ENCODE peak calls at places on chromosomes 6 and 20, in four cellular contexts. A, I, N and Q are unnamed samples.

GRCh38 chr6:70709826-70710225 is 42.1 kb downstream of the SMAP1 start:
- DNase-seq in A (no peak), I (no peak), N (no peak), Q (no peak)

GRCh38 chr20:528923-529594 is 14.5 kb downstream of the CSNK2A1 start:
- DNase-seq in A (no peak), I (no peak), N (no peak), Q (no peak)

GRCh38 chr6:89339565-89339964 is 13.0 kb downstream of the UBE2J1 start:
- DNase-seq in A (no peak), I (no peak), N (no peak), Q (no peak)

GRCh38 chr6:91303326-91303725 is 716.5 kb upstream of the MAP3K7 start:
- DNase-seq in A (no peak), I (no peak), N (no peak), Q (no peak)

GRCh38 chr6:156174026-156174880 is 602.9 kb upstream of the ARID1B start:
- DNase-seq in A (no peak), I (no peak), N (no peak), Q (no peak)

GRCh38 chr20:5513975-5514516 is 197.3 kb upstream of the PROKR2 start:
- DNase-seq in A (no peak), I (no peak), N (no peak), Q (no peak)

GRCh38 chr6:11609324-11610071 is 71.9 kb downstream of the TMEM170B start:
- DNase-seq in A (no peak), I (no peak), N (no peak), Q (peak; percentile 56)

GRCh38 chr6:137043710-137044365 is 927 bp downstream of the IL20RA start:
- DNase-seq in A (no peak), I (no peak), N (peak; percentile 1), Q (peak; percentile 58)

GRCh38 chr6:36757206-36757605 is 59.6 kb downstream of the RAB44 start:
- DNase-seq in A (no peak), I (no peak), N (peak; percentile 6), Q (no peak)

GRCh38 chr6:1306133-1306532 is 5.8 kb upstream of the FOXQ1 start:
- DNase-seq in A (no peak), I (no peak), N (no peak), Q (no peak)

GRCh38 chr6:161418458-161418945 is 144.6 kb upstream of the AGPAT4 start:
- DNase-seq in A (peak; percentile 66), I (no peak), N (peak; percentile 21), Q (peak; percentile 55)

GRCh38 chr20:46255440-46256104 is 52.7 kb downstream of the CDH22 start:
- DNase-seq in A (no peak), I (no peak), N (peak; percentile 5), Q (no peak)

GRCh38 chr20:19964289-19965263 is 52.6 kb upstream of the NAA20 start:
- DNase-seq in A (no peak), I (no peak), N (no peak), Q (no peak)

GRCh38 chr6:39897699-39898098 is 36.6 kb downstream of the MOCS1 start:
- DNase-seq in A (peak; percentile 46), I (no peak), N (no peak), Q (no peak)

GRCh38 chr20:38723069-38723981 is 961 bp upstream of the SLC32A1 start:
- DNase-seq in A (no peak), I (no peak), N (no peak), Q (no peak)

GRCh38 chr6:72659754-72660153 is 37.9 kb downstream of the KCNQ5 start:
- DNase-seq in A (no peak), I (no peak), N (no peak), Q (no peak)

GRCh38 chr6:3819161-3820110 is 29.7 kb upstream of the FAM50B start:
- DNase-seq in A (no peak), I (no peak), N (no peak), Q (no peak)

GRCh38 chr20:2519115-2519815 is 10.6 kb upstream of the ZNF343 start:
- DNase-seq in A (no peak), I (peak; percentile 12), N (no peak), Q (no peak)

GRCh38 chr6:63802606-63803206 is 167.1 kb downstream of the PHF3 start:
- DNase-seq in A (no peak), I (no peak), N (no peak), Q (no peak)

GRCh38 chr6:24196198-24196597 is 70.2 kb downstream of the NRSN1 start:
- DNase-seq in A (no peak), I (no peak), N (no peak), Q (no peak)

GRCh38 chr6:51855310-51856082 is 231.9 kb downstream of the PKHD1 start:
- DNase-seq in A (peak; percentile 70), I (no peak), N (no peak), Q (peak; percentile 56)

GRCh38 chr6:52610745-52611355 is 34.0 kb upstream of the TRAM2 start:
- DNase-seq in A (no peak), I (no peak), N (no peak), Q (no peak)

GRCh38 chr20:38818113-38819065 is 12.9 kb downstream of the PPP1R16B start:
- DNase-seq in A (no peak), I (no peak), N (no peak), Q (no peak)

GRCh38 chr6:35214869-35215664 is 1.3 kb downstream of the SCUBE3 start:
- DNase-seq in A (no peak), I (no peak), N (no peak), Q (peak; percentile 66)

GRCh38 chr20:15045246-15045645 is 707.8 kb upstream of the FLRT3 start:
- DNase-seq in A (no peak), I (no peak), N (no peak), Q (no peak)

GRCh38 chr20:57622579-57623381 is 2.6 kb upstream of the ZBP1 start:
- DNase-seq in A (peak; percentile 57), I (no peak), N (peak; percentile 48), Q (peak; percentile 57)

GRCh38 chr6:146347690-146348089 is 195.9 kb upstream of the RAB32 start:
- DNase-seq in A (no peak), I (no peak), N (no peak), Q (no peak)

GRCh38 chr6:146354451-146354850 is 189.2 kb upstream of the RAB32 start:
- DNase-seq in A (no peak), I (no peak), N (no peak), Q (no peak)

GRCh38 chr6:146355521-146356100 is 188.0 kb upstream of the RAB32 start:
- DNase-seq in A (no peak), I (no peak), N (no peak), Q (no peak)

GRCh38 chr6:146351018-146351417 is 192.6 kb upstream of the RAB32 start:
- DNase-seq in A (peak; percentile 6), I (no peak), N (no peak), Q (no peak)

GRCh38 chr6:146352163-146352562 is 191.5 kb upstream of the RAB32 start:
- DNase-seq in A (no peak), I (no peak), N (no peak), Q (no peak)
- H3K4me1 ChIP-seq in A (no peaks in the 10 kb centered on the region), I (no peaks in the 10 kb centered on the region), N (no peaks in the 10 kb centered on the region), Q (peaks cover 6% of the 10 kb centered on the region)

GRCh38 chr20:48773837-48774418 is 53.9 kb downstream of the PREX1 start:
- DNase-seq in A (no peak), I (no peak), N (no peak), Q (no peak)
- H3K4me1 ChIP-seq in A (peaks cover 19% of the 10 kb centered on the region), I (peaks cover 28% of the 10 kb centered on the region), N (peaks cover 72% of the 10 kb centered on the region), Q (peaks cover 2% of the 10 kb centered on the region)

DNA sequence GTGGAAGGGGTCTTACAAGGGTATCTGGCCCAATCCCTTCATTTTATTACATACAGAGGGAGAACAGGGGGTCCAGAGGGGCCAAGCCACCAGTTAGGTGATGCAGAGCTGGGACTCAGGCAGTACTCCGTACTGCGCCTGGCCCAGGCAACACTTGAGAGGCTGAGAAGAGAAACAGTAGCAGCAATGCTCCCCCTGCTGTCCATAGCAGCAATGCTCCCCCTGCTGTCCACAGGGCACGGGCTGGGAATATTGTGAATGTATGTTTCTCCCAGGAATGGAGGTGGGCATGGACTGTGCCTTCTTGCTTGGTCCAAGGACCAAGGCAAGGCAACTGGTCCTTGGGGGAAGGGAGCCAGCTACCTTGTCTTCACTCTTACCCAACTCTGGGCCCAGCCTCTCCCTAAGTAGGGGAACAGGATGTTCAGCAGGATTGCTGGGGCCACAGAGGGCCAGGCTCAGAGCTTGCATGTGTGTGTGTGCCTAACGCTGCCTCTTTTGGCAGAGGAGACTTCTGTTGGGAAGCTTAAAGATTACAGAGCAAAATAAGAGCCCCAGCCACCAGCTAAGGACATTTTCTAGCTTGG is 14.8 kb upstream of the FAM83C start:
- DNase-seq in A (peak; percentile 50), I (no peak), N (no peak), Q (peak; percentile 76)
- H3K4me1 ChIP-seq in A (peaks cover 7% of the 10 kb centered on the region), I (peaks cover 63% of the 10 kb centered on the region), N (peaks cover 8% of the 10 kb centered on the region), Q (no peaks in the 10 kb centered on the region)

GRCh38 chr20:63740501-63741353 is 1.2 kb downstream of the SLC2A4RG start:
- DNase-seq in A (no peak), I (peak; percentile 97), N (peak; percentile 43), Q (peak; percentile 53)

GRCh38 chr20:63738687-63739128 is 868 bp upstream of the SLC2A4RG start:
- DNase-seq in A (no peak), I (no peak), N (peak; percentile 47), Q (no peak)

GRCh38 chr20:63740070-63740500 is 509 bp downstream of the SLC2A4RG start:
- DNase-seq in A (no peak), I (no peak), N (peak; percentile 58), Q (peak; percentile 32)

GRCh38 chr20:63737940-63738686 is 1.5 kb upstream of the SLC2A4RG start:
- DNase-seq in A (no peak), I (no peak), N (peak; percentile 26), Q (no peak)

GRCh38 chr20:63739129-63740069 is at the start of gene SLC2A4RG:
- DNase-seq in A (no peak), I (no peak), N (peak; percentile 68), Q (peak; percentile 80)
- H3K4me1 ChIP-seq in A (peaks cover 31% of the 10 kb centered on the region), I (peaks cover 64% of the 10 kb centered on the region), N (peaks cover 30% of the 10 kb centered on the region), Q (peaks cover 9% of the 10 kb centered on the region)

DNA sequence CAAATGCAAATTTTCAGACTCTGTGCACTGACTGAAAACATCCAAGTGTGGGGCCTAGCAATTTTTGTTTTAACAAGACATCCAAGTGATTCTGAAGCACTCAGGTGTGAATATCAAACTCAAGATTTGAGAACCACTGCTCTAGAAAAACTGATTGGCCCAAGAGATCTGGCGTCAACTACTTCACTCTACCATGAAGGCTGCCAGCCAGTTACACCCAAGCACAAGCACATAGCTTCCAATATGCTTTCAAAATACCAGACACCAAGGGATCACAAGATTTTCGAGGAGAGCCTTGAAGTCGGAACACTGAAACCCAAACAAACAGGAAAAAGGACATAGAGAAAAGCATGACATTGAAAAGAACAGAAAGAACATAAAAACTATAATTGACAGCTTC is 140.2 kb downstream of the PTCHD4 start:
- DNase-seq in A (no peak), I (no peak), N (no peak), Q (no peak)
- H3K4me1 ChIP-seq in A (no peaks in the 10 kb centered on the region), I (no peaks in the 10 kb centered on the region), N (no peaks in the 10 kb centered on the region), Q (no peaks in the 10 kb centered on the region)